ENCODE peak calls at places on chromosome 6, in ten cellular contexts. A, E, S, N, T, X, R, U, C and P are unnamed samples.

GRCh38 chr6:113392551-113393055 is 464.5 kb upstream of the MARCKS start:
- DNase-seq in X (no peak), S (no peak), T (no peak), A (no peak), E (no peak), N (no peak), C (no peak), U (no peak), R (no peak), P (no peak)

GRCh38 chr6:100288311-100288710 is 176.4 kb downstream of the SIM1 start:
- DNase-seq in T (no peak), A (no peak), C (no peak), X (no peak), U (no peak), N (no peak), E (no peak), S (no peak), R (no peak), P (no peak)

GRCh38 chr6:56902551-56903464 is 52.1 kb upstream of the BEND6 start:
- DNase-seq in A (no peak), S (no peak), E (peak; percentile 41), R (peak; percentile 41), C (no peak), N (no peak), T (no peak), X (no peak), U (peak; percentile 47), P (no peak)

GRCh38 chr6:63444768-63445167 is 125.0 kb upstream of the LGSN start:
- DNase-seq in E (no peak), X (no peak), C (no peak), S (no peak), T (no peak), N (no peak), U (no peak), A (no peak), R (no peak), P (no peak)

GRCh38 chr6:119742188-119742803 is 392.7 kb upstream of the MAN1A1 start:
- DNase-seq in R (peak; percentile 27), S (peak; percentile 89), X (peak; percentile 87), N (peak; percentile 45), U (peak; percentile 17), C (peak; percentile 4), T (peak; percentile 7), A (peak; percentile 77), E (peak; percentile 35), P (no peak)

GRCh38 chr6:55528624-55529023 is 50.4 kb downstream of the HMGCLL1 start:
- DNase-seq in U (peak; percentile 2), A (peak; percentile 17), X (no peak), C (no peak), R (peak; percentile 69), T (no peak), S (no peak), N (no peak), E (peak; percentile 35), P (peak; percentile 24)

GRCh38 chr6:164208371-164208770 is 793.9 kb downstream of the QKI start:
- DNase-seq in R (no peak), N (no peak), C (no peak), U (no peak), T (no peak), X (no peak), S (no peak), A (no peak), E (peak; percentile 47), P (no peak)

GRCh38 chr6:166402582-166403277 is 20.0 kb upstream of the MPC1 start:
- DNase-seq in N (no peak), T (no peak), X (no peak), A (peak; percentile 87), C (no peak), U (peak; percentile 40), E (peak; percentile 37), S (peak; percentile 54), R (no peak), P (no peak)

GRCh38 chr6:139990865-139991264 is 616.4 kb upstream of the CITED2 start:
- DNase-seq in C (no peak), S (no peak), E (no peak), R (no peak), A (no peak), N (no peak), T (no peak), X (no peak), U (no peak), P (no peak)

GRCh38 chr6:88565836-88566235 is 397.6 kb downstream of the RNGTT start:
- DNase-seq in T (no peak), C (no peak), U (no peak), S (peak; percentile 43), X (no peak), A (no peak), R (no peak), N (no peak), E (no peak), P (no peak)

GRCh38 chr6:109236140-109237081 is 141.1 kb downstream of the CEP57L1 start:
- DNase-seq in X (peak; percentile 65), S (no peak), E (no peak), A (peak; percentile 45), R (no peak), N (no peak), U (no peak), T (no peak), C (no peak), P (no peak)

GRCh38 chr6:148446681-148447080 is 104.0 kb downstream of the SASH1 start:
- DNase-seq in T (no peak), R (no peak), S (no peak), E (no peak), X (no peak), U (no peak), N (no peak), A (no peak), C (no peak), P (no peak)

GRCh38 chr6:56372621-56373020 is 125.2 kb upstream of the COL21A1 start:
- DNase-seq in S (no peak), A (no peak), X (no peak), U (no peak), N (no peak), E (no peak), R (no peak), C (no peak), T (no peak), P (no peak)

GRCh38 chr6:44699082-44699481 is 311.6 kb downstream of the CDC5L start:
- DNase-seq in X (no peak), R (no peak), S (no peak), A (no peak), T (no peak), C (no peak), N (no peak), U (no peak), E (no peak), P (no peak)

GRCh38 chr6:11538049-11538798 is 675 bp downstream of the TMEM170B start:
- DNase-seq in R (no peak), X (peak; percentile 77), C (no peak), T (peak; percentile 7), N (peak; percentile 29), E (peak; percentile 10), U (no peak), S (peak; percentile 88), A (peak; percentile 32), P (no peak)

GRCh38 chr6:15036690-15037245 is 209.1 kb upstream of the JARID2 start:
- DNase-seq in R (peak; percentile 30), U (no peak), C (no peak), E (no peak), T (no peak), S (peak; percentile 86), N (no peak), X (peak; percentile 73), A (peak; percentile 90), P (no peak)

GRCh38 chr6:165082631-165083030 is 226.8 kb downstream of the C6orf118 start:
- DNase-seq in C (no peak), N (no peak), A (no peak), S (no peak), U (no peak), X (no peak), E (no peak), T (no peak), R (no peak), P (no peak)

GRCh38 chr6:18446771-18447170 is 59.6 kb downstream of the RNF144B start:
- DNase-seq in R (no peak), N (no peak), U (no peak), S (no peak), E (no peak), T (no peak), X (no peak), A (no peak), C (no peak), P (no peak)

GRCh38 chr6:92496527-92496926 is 922.8 kb downstream of the EPHA7 start:
- DNase-seq in N (no peak), R (no peak), T (no peak), A (no peak), C (no peak), X (no peak), S (no peak), E (no peak), U (no peak), P (no peak)

GRCh38 chr6:53811082-53811481 is 16.3 kb downstream of the LRRC1 start:
- DNase-seq in C (no peak), E (peak; percentile 50), S (no peak), U (no peak), R (peak; percentile 75), X (peak; percentile 64), N (no peak), T (no peak), A (no peak), P (peak; percentile 89)

GRCh38 chr6:18391018-18391417 is 3.9 kb downstream of the RNF144B start:
- DNase-seq in A (no peak), X (no peak), C (no peak), E (no peak), R (no peak), T (no peak), N (no peak), S (no peak), U (no peak), P (no peak)